ENCODE peak calls at places on chromosomes 1 and 21, in five cellular contexts. One of them, this sample, is unnamed.

GRCh38 chr1:232635778-232636356 is 5.9 kb upstream of the SIPA1L2 start:
- DNase-seq in Panc1: no peak
- DNase-seq in astrocyte of the spinal cord: peak
- DNase-seq in GM12865: peak
- DNase-seq in transverse colon: no peak
- DNase-seq in this sample: peak

GRCh38 chr21:27480841-27481261 is 514.0 kb upstream of the ADAMTS5 start:
- DNase-seq in Panc1: no peak
- DNase-seq in astrocyte of the spinal cord: peak
- DNase-seq in GM12865: peak
- DNase-seq in transverse colon: no peak
- DNase-seq in this sample: no peak

GRCh38 chr1:85289207-85289847 is 12.9 kb upstream of the BCL10 start:
- DNase-seq in Panc1: peak
- DNase-seq in astrocyte of the spinal cord: peak
- DNase-seq in GM12865: no peak
- DNase-seq in transverse colon: no peak
- DNase-seq in this sample: no peak

GRCh38 chr1:100164702-100165101 is 13.4 kb downstream of the LRRC39 start:
- DNase-seq in Panc1: no peak
- DNase-seq in astrocyte of the spinal cord: no peak
- DNase-seq in GM12865: no peak
- DNase-seq in transverse colon: no peak
- DNase-seq in this sample: no peak

GRCh38 chr21:45072963-45073300 is 1.4 kb upstream of the ADARB1 start:
- DNase-seq in Panc1: no peak
- DNase-seq in astrocyte of the spinal cord: no peak
- DNase-seq in GM12865: no peak
- DNase-seq in transverse colon: no peak
- DNase-seq in this sample: no peak

GRCh38 chr1:198465201-198466144 is 75.0 kb downstream of the ATP6V1G3 start:
- DNase-seq in Panc1: peak
- DNase-seq in astrocyte of the spinal cord: peak
- DNase-seq in GM12865: peak
- DNase-seq in transverse colon: no peak
- DNase-seq in this sample: peak

GRCh38 chr1:85650645-85651044 is 57.6 kb downstream of the ZNHIT6 start:
- DNase-seq in Panc1: no peak
- DNase-seq in astrocyte of the spinal cord: no peak
- DNase-seq in GM12865: no peak
- DNase-seq in transverse colon: no peak
- DNase-seq in this sample: no peak

GRCh38 chr1:4481451-4481850 is 173.0 kb upstream of the AJAP1 start:
- DNase-seq in Panc1: no peak
- DNase-seq in astrocyte of the spinal cord: no peak
- DNase-seq in GM12865: no peak
- DNase-seq in transverse colon: no peak
- DNase-seq in this sample: no peak

GRCh38 chr1:214441119-214441518 is 110.3 kb downstream of the PTPN14 start:
- DNase-seq in Panc1: no peak
- DNase-seq in astrocyte of the spinal cord: no peak
- DNase-seq in GM12865: no peak
- DNase-seq in transverse colon: no peak
- DNase-seq in this sample: no peak

GRCh38 chr1:45687014-45687752 is 798 bp upstream of the TMEM69 start:
- DNase-seq in Panc1: peak
- DNase-seq in astrocyte of the spinal cord: peak
- DNase-seq in GM12865: peak
- DNase-seq in transverse colon: peak
- DNase-seq in this sample: peak

GRCh38 chr1:45684402-45684801 is 1.9 kb downstream of the GPBP1L1 start:
- DNase-seq in Panc1: no peak
- DNase-seq in astrocyte of the spinal cord: no peak
- DNase-seq in GM12865: no peak
- DNase-seq in transverse colon: no peak
- DNase-seq in this sample: no peak

GRCh38 chr1:45687753-45688737 is at the start of gene TMEM69:
- DNase-seq in Panc1: peak
- DNase-seq in astrocyte of the spinal cord: peak
- DNase-seq in GM12865: peak
- DNase-seq in transverse colon: peak
- DNase-seq in this sample: peak

GRCh38 chr1:45685308-45686080 is 839 bp downstream of the GPBP1L1 start:
- DNase-seq in Panc1: no peak
- DNase-seq in astrocyte of the spinal cord: peak
- DNase-seq in GM12865: peak
- DNase-seq in transverse colon: no peak
- DNase-seq in this sample: no peak

DNA sequence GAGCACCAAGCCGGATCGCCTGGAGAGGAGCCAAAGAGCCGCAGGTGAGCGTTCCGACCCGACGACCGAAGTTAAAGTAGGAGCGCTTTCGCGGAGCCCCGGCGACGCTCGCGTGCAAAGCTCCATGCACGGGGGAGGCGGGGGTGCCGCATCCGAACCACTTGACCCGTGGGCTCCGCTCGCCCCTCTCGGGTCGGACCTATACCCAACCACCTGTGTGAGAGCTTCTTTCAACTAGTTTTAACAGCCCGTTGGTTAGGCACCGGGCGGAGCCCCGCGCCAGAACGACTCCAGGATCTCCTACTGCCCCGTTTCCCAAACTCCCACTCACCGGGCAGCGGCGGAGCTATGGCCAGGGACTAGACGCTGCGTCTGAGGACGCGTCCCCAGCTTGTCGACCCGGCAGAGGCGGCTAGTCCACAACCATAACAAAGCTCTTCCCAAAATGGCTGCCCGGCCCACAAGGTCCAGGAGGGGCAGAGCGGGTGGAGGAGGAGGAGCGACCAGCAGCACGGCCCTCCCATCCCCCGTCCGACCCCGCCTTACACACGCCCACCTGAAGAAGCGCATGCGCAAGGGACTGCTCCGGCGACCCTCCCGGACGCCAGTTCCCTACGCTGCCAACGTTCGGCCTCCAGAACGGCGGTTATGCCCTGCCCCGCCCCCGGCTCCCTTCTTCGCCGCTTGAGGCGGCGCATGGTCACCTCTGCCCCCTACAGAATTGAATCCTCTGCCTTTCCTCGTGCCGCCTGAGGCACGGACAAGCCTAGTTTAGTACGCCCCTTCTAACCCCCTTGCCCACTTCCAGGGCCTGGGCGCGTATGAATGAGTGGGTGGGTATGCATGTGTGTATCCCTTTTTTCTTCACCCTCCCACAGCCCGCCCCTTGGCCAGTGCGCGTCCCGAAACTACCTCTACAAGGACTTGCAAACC is at the start of gene GPBP1L1:
- DNase-seq in Panc1: peak
- DNase-seq in astrocyte of the spinal cord: peak
- DNase-seq in GM12865: peak
- DNase-seq in transverse colon: peak
- DNase-seq in this sample: peak
- TF ChIP-seq CTCF in Panc1: no peak
- TF ChIP-seq CTCF in astrocyte of the spinal cord: no peak
- TF ChIP-seq CTCF in GM12865: peak
- TF ChIP-seq CTCF in transverse colon: no peak
- TF ChIP-seq CTCF in this sample: no peak

GRCh38 chr1:73673980-73674379 is 524.0 kb downstream of the LRRIQ3 start:
- DNase-seq in Panc1: no peak
- DNase-seq in astrocyte of the spinal cord: peak
- DNase-seq in GM12865: no peak
- DNase-seq in transverse colon: no peak
- DNase-seq in this sample: no peak

GRCh38 chr1:73671530-73671929 is 526.4 kb downstream of the LRRIQ3 start:
- DNase-seq in Panc1: no peak
- DNase-seq in astrocyte of the spinal cord: no peak
- DNase-seq in GM12865: no peak
- DNase-seq in transverse colon: no peak
- DNase-seq in this sample: no peak

GRCh38 chr1:73674945-73675561 is 522.9 kb downstream of the LRRIQ3 start:
- DNase-seq in Panc1: peak
- DNase-seq in astrocyte of the spinal cord: peak
- DNase-seq in GM12865: peak
- DNase-seq in transverse colon: no peak
- DNase-seq in this sample: peak
- TF ChIP-seq CTCF in Panc1: peak
- TF ChIP-seq CTCF in astrocyte of the spinal cord: peak
- TF ChIP-seq CTCF in GM12865: peak
- TF ChIP-seq CTCF in transverse colon: peak
- TF ChIP-seq CTCF in this sample: peak

GRCh38 chr1:29542476-29543015 is 306.2 kb downstream of the PTPRU start:
- DNase-seq in Panc1: no peak
- DNase-seq in astrocyte of the spinal cord: no peak
- DNase-seq in GM12865: no peak
- DNase-seq in transverse colon: no peak
- DNase-seq in this sample: no peak
- TF ChIP-seq CTCF in Panc1: no peak
- TF ChIP-seq CTCF in astrocyte of the spinal cord: no peak
- TF ChIP-seq CTCF in GM12865: no peak
- TF ChIP-seq CTCF in transverse colon: no peak
- TF ChIP-seq CTCF in this sample: no peak

GRCh38 chr1:2796890-2797740 is 4.4 kb downstream of the TTC34 start:
- DNase-seq in Panc1: no peak
- DNase-seq in astrocyte of the spinal cord: no peak
- DNase-seq in GM12865: no peak
- DNase-seq in transverse colon: no peak
- DNase-seq in this sample: no peak

GRCh38 chr1:2799811-2800663 is 1.5 kb downstream of the TTC34 start:
- DNase-seq in Panc1: no peak
- DNase-seq in astrocyte of the spinal cord: no peak
- DNase-seq in GM12865: no peak
- DNase-seq in transverse colon: no peak
- DNase-seq in this sample: no peak

GRCh38 chr1:2795926-2796325 is 5.6 kb downstream of the TTC34 start:
- DNase-seq in Panc1: no peak
- DNase-seq in astrocyte of the spinal cord: no peak
- DNase-seq in GM12865: no peak
- DNase-seq in transverse colon: no peak
- DNase-seq in this sample: no peak

GRCh38 chr1:2800664-2801045 is 838 bp downstream of the TTC34 start:
- DNase-seq in Panc1: no peak
- DNase-seq in astrocyte of the spinal cord: no peak
- DNase-seq in GM12865: no peak
- DNase-seq in transverse colon: no peak
- DNase-seq in this sample: no peak

DNA sequence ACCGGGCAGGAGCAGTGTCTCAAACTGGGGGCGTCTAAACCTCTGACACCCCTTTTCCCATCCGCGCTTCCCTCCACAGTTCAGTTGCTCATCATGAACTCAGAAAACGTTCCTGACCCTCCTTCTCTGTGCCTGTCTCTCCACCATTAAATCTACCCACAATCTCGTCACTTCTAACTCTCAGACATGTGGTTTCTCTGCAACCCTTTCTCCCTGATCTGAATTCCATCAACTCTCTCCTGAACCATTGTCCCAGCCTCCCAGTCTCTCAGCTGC is 3.8 kb downstream of the TTC34 start:
- DNase-seq in Panc1: no peak
- DNase-seq in astrocyte of the spinal cord: no peak
- DNase-seq in GM12865: no peak
- DNase-seq in transverse colon: no peak
- DNase-seq in this sample: no peak
- TF ChIP-seq CTCF in Panc1: no peak
- TF ChIP-seq CTCF in astrocyte of the spinal cord: no peak
- TF ChIP-seq CTCF in GM12865: no peak
- TF ChIP-seq CTCF in transverse colon: no peak
- TF ChIP-seq CTCF in this sample: no peak

GRCh38 chr1:183922197-183922596 is 115.3 kb downstream of the COLGALT2 start:
- DNase-seq in Panc1: no peak
- DNase-seq in astrocyte of the spinal cord: no peak
- DNase-seq in GM12865: no peak
- DNase-seq in transverse colon: no peak
- DNase-seq in this sample: no peak
- TF ChIP-seq CTCF in Panc1: peak
- TF ChIP-seq CTCF in astrocyte of the spinal cord: no peak
- TF ChIP-seq CTCF in GM12865: peak
- TF ChIP-seq CTCF in transverse colon: no peak
- TF ChIP-seq CTCF in this sample: no peak

GRCh38 chr1:10511494-10511885 is 36.7 kb downstream of the PEX14 start:
- DNase-seq in Panc1: no peak
- DNase-seq in astrocyte of the spinal cord: no peak
- DNase-seq in GM12865: peak
- DNase-seq in transverse colon: no peak
- DNase-seq in this sample: no peak
- TF ChIP-seq CTCF in Panc1: no peak
- TF ChIP-seq CTCF in astrocyte of the spinal cord: no peak
- TF ChIP-seq CTCF in GM12865: no peak
- TF ChIP-seq CTCF in transverse colon: no peak
- TF ChIP-seq CTCF in this sample: no peak